ENCODE peak calls at places on chromosomes 2 and 18, in six cellular contexts. One of them, this sample, is unnamed.

GRCh38 chr18:74342416-74343043 is 26.9 kb downstream of the C18orf63 start:
- DNase-seq in lower leg skin: no peak
- DNase-seq in HCT116: peak
- DNase-seq in body of pancreas: peak
- DNase-seq in A549: peak
- DNase-seq in tibial nerve: peak
- DNase-seq in this sample: peak

GRCh38 chr2:181686566-181687185 is 6.4 kb upstream of the NEUROD1 start:
- DNase-seq in lower leg skin: no peak
- DNase-seq in HCT116: no peak
- DNase-seq in body of pancreas: no peak
- DNase-seq in A549: no peak
- DNase-seq in tibial nerve: no peak
- DNase-seq in this sample: no peak

GRCh38 chr2:224802407-224802806 is 86.2 kb upstream of the CCDC195 start:
- DNase-seq in lower leg skin: no peak
- DNase-seq in HCT116: no peak
- DNase-seq in body of pancreas: no peak
- DNase-seq in A549: no peak
- DNase-seq in tibial nerve: no peak
- DNase-seq in this sample: no peak

GRCh38 chr18:2932247-2933181 is 80.4 kb downstream of the LPIN2 start:
- DNase-seq in lower leg skin: no peak
- DNase-seq in HCT116: peak
- DNase-seq in body of pancreas: peak
- DNase-seq in A549: peak
- DNase-seq in tibial nerve: peak
- DNase-seq in this sample: peak

GRCh38 chr2:48452108-48452507 is 77.8 kb upstream of the STON1 start:
- DNase-seq in lower leg skin: no peak
- DNase-seq in HCT116: no peak
- DNase-seq in body of pancreas: no peak
- DNase-seq in A549: no peak
- DNase-seq in tibial nerve: no peak
- DNase-seq in this sample: peak

GRCh38 chr18:50559750-50560680 is at the start of gene MAPK4:
- DNase-seq in lower leg skin: no peak
- DNase-seq in HCT116: no peak
- DNase-seq in body of pancreas: peak
- DNase-seq in A549: no peak
- DNase-seq in tibial nerve: no peak
- DNase-seq in this sample: peak

GRCh38 chr18:76495435-76496199 is 575 bp upstream of the ZNF516 start:
- DNase-seq in lower leg skin: peak
- DNase-seq in HCT116: no peak
- DNase-seq in body of pancreas: peak
- DNase-seq in A549: peak
- DNase-seq in tibial nerve: peak
- DNase-seq in this sample: peak

GRCh38 chr2:166439078-166439477 is 55.0 kb downstream of the SCN7A start:
- DNase-seq in lower leg skin: no peak
- DNase-seq in HCT116: no peak
- DNase-seq in body of pancreas: no peak
- DNase-seq in A549: no peak
- DNase-seq in tibial nerve: no peak
- DNase-seq in this sample: peak

GRCh38 chr2:224027070-224027469 is 12.0 kb downstream of the SERPINE2 start:
- DNase-seq in lower leg skin: no peak
- DNase-seq in HCT116: no peak
- DNase-seq in body of pancreas: no peak
- DNase-seq in A549: no peak
- DNase-seq in tibial nerve: no peak
- DNase-seq in this sample: peak

GRCh38 chr18:46413684-46414083 is 243.3 kb downstream of the LOXHD1 start:
- DNase-seq in lower leg skin: no peak
- DNase-seq in HCT116: no peak
- DNase-seq in body of pancreas: no peak
- DNase-seq in A549: no peak
- DNase-seq in tibial nerve: no peak
- DNase-seq in this sample: no peak

GRCh38 chr18:71902482-71902881 is 641.7 kb downstream of the CBLN2 start:
- DNase-seq in lower leg skin: no peak
- DNase-seq in HCT116: no peak
- DNase-seq in body of pancreas: no peak
- DNase-seq in A549: no peak
- DNase-seq in tibial nerve: no peak
- DNase-seq in this sample: no peak

GRCh38 chr2:61620244-61621159 is 82.3 kb upstream of the XPO1 start:
- DNase-seq in lower leg skin: peak
- DNase-seq in HCT116: peak
- DNase-seq in body of pancreas: no peak
- DNase-seq in A549: peak
- DNase-seq in tibial nerve: no peak
- DNase-seq in this sample: peak

GRCh38 chr2:192877159-192877558 is 682.4 kb upstream of the TMEFF2 start:
- DNase-seq in lower leg skin: no peak
- DNase-seq in HCT116: no peak
- DNase-seq in body of pancreas: no peak
- DNase-seq in A549: no peak
- DNase-seq in tibial nerve: no peak
- DNase-seq in this sample: no peak

GRCh38 chr2:20999906-21000645 is 43.8 kb downstream of the APOB start:
- DNase-seq in lower leg skin: no peak
- DNase-seq in HCT116: no peak
- DNase-seq in body of pancreas: no peak
- DNase-seq in A549: no peak
- DNase-seq in tibial nerve: no peak
- DNase-seq in this sample: no peak
- TF ChIP-seq POLR2A in lower leg skin: no peak
- TF ChIP-seq POLR2A in HCT116: no peak
- TF ChIP-seq POLR2A in body of pancreas: no peak
- TF ChIP-seq POLR2A in A549: no peak
- TF ChIP-seq POLR2A in tibial nerve: no peak
- TF ChIP-seq POLR2A in this sample: no peak

GRCh38 chr2:238285653-238286082 is 2.7 kb downstream of the PER2 start:
- DNase-seq in lower leg skin: peak
- DNase-seq in HCT116: no peak
- DNase-seq in body of pancreas: peak
- DNase-seq in A549: peak
- DNase-seq in tibial nerve: peak
- DNase-seq in this sample: no peak

GRCh38 chr2:238286987-238287386 is 1.4 kb downstream of the PER2 start:
- DNase-seq in lower leg skin: no peak
- DNase-seq in HCT116: no peak
- DNase-seq in body of pancreas: peak
- DNase-seq in A549: no peak
- DNase-seq in tibial nerve: no peak
- DNase-seq in this sample: no peak

GRCh38 chr2:238287702-238288649 is at the start of gene PER2:
- DNase-seq in lower leg skin: peak
- DNase-seq in HCT116: peak
- DNase-seq in body of pancreas: peak
- DNase-seq in A549: peak
- DNase-seq in tibial nerve: peak
- DNase-seq in this sample: peak

GRCh38 chr2:238286095-238286494 is 2.3 kb downstream of the PER2 start:
- DNase-seq in lower leg skin: no peak
- DNase-seq in HCT116: no peak
- DNase-seq in body of pancreas: peak
- DNase-seq in A549: no peak
- DNase-seq in tibial nerve: no peak
- DNase-seq in this sample: no peak

DNA sequence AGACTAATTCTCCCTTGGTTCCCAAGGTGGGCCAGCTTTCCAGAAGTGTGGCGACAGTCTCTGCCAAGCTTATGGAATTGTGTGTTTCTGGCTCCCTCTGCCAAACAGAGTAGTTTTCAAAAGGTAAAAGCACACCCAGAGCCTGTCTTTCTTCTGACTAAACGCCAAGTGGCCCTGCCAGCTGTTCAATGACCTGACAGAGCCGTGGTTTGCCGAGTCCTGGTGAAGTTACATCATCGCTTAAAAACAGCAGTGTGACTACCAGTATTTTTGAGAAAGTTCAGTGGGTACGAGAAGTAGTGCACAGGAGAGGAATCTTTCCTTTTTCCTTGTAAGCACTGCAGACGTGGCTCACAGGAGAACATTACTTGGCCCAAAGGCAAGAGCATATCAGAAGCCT is 1.9 kb downstream of the PER2 start:
- DNase-seq in lower leg skin: peak
- DNase-seq in HCT116: no peak
- DNase-seq in body of pancreas: peak
- DNase-seq in A549: peak
- DNase-seq in tibial nerve: peak
- DNase-seq in this sample: peak
- TF ChIP-seq POLR2A in lower leg skin: no peak
- TF ChIP-seq POLR2A in HCT116: no peak
- TF ChIP-seq POLR2A in body of pancreas: peak
- TF ChIP-seq POLR2A in A549: no peak
- TF ChIP-seq POLR2A in tibial nerve: no peak
- TF ChIP-seq POLR2A in this sample: no peak

GRCh38 chr2:177165103-177165583 is 47.5 kb upstream of the HNRNPA3 start:
- DNase-seq in lower leg skin: no peak
- DNase-seq in HCT116: no peak
- DNase-seq in body of pancreas: peak
- DNase-seq in A549: peak
- DNase-seq in tibial nerve: peak
- DNase-seq in this sample: peak
- TF ChIP-seq POLR2A in lower leg skin: no peak
- TF ChIP-seq POLR2A in HCT116: no peak
- TF ChIP-seq POLR2A in body of pancreas: peak
- TF ChIP-seq POLR2A in A549: peak
- TF ChIP-seq POLR2A in tibial nerve: no peak
- TF ChIP-seq POLR2A in this sample: no peak

GRCh38 chr2:174400853-174401252 is 5.3 kb downstream of the SCRN3 start:
- DNase-seq in lower leg skin: no peak
- DNase-seq in HCT116: no peak
- DNase-seq in body of pancreas: no peak
- DNase-seq in A549: no peak
- DNase-seq in tibial nerve: no peak
- DNase-seq in this sample: no peak

GRCh38 chr2:174392706-174393105 is 2.8 kb upstream of the SCRN3 start:
- DNase-seq in lower leg skin: no peak
- DNase-seq in HCT116: no peak
- DNase-seq in body of pancreas: no peak
- DNase-seq in A549: no peak
- DNase-seq in tibial nerve: no peak
- DNase-seq in this sample: no peak

GRCh38 chr2:174397773-174398172 is 2.2 kb downstream of the SCRN3 start:
- DNase-seq in lower leg skin: no peak
- DNase-seq in HCT116: no peak
- DNase-seq in body of pancreas: no peak
- DNase-seq in A549: no peak
- DNase-seq in tibial nerve: no peak
- DNase-seq in this sample: no peak

GRCh38 chr2:174399171-174399570 is 3.6 kb downstream of the SCRN3 start:
- DNase-seq in lower leg skin: no peak
- DNase-seq in HCT116: no peak
- DNase-seq in body of pancreas: no peak
- DNase-seq in A549: no peak
- DNase-seq in tibial nerve: no peak
- DNase-seq in this sample: no peak

GRCh38 chr2:174395284-174395968 is at the start of gene SCRN3:
- DNase-seq in lower leg skin: peak
- DNase-seq in HCT116: peak
- DNase-seq in body of pancreas: peak
- DNase-seq in A549: peak
- DNase-seq in tibial nerve: peak
- DNase-seq in this sample: peak
- TF ChIP-seq POLR2A in lower leg skin: no peak
- TF ChIP-seq POLR2A in HCT116: peak
- TF ChIP-seq POLR2A in body of pancreas: peak
- TF ChIP-seq POLR2A in A549: peak
- TF ChIP-seq POLR2A in tibial nerve: no peak
- TF ChIP-seq POLR2A in this sample: peak

This sample was measured in erythroblast.